ENCODE peak calls at places on chromosomes 5 and 9, in seven cellular contexts. J, X, Y, F, G, H and E are unnamed samples. For H3K36me3 and H3K27me3, the result is how much of the 10 kb centered on the place peaks cover.

GRCh38 chr5:153513171-153513570 is 22.7 kb downstream of the GRIA1 start:
- DNase-seq in X (no peak), J (peak), F (no peak), H (no peak), Y (no peak), G (no peak), E (no peak)

GRCh38 chr5:13478831-13479465 is 465.5 kb downstream of the DNAH5 start:
- DNase-seq in X (peak), H (no peak), G (peak), F (no peak), Y (peak), J (peak), E (peak)

GRCh38 chr5:1161108-1161831 is 40.1 kb upstream of the SLC6A19 start:
- DNase-seq in X (peak), F (peak), J (no peak), Y (no peak), H (no peak), G (peak), E (no peak)

GRCh38 chr9:94941211-94941875 is 214.8 kb downstream of the AOPEP start:
- DNase-seq in G (no peak), H (no peak), J (no peak), Y (no peak), X (no peak), F (no peak), E (no peak)

GRCh38 chr9:130239741-130240241 is 25.8 kb upstream of the HMCN2 start:
- DNase-seq in J (no peak), G (no peak), Y (no peak), H (no peak), F (no peak), X (peak), E (peak)

GRCh38 chr5:80275347-80275746 is 19.5 kb upstream of the SERINC5 start:
- DNase-seq in H (no peak), G (peak), X (no peak), J (peak), F (no peak), Y (peak), E (peak)

GRCh38 chr5:138467711-138468132 is 2.4 kb downstream of the EGR1 start:
- DNase-seq in J (no peak), G (peak), H (no peak), X (peak), F (no peak), Y (no peak), E (peak)

GRCh38 chr5:36199620-36200019 is 42.1 kb downstream of the NADK2 start:
- DNase-seq in Y (no peak), X (no peak), J (peak), F (no peak), H (no peak), G (peak), E (no peak)

GRCh38 chr5:31047007-31047406 is 146.5 kb upstream of the CDH6 start:
- DNase-seq in X (no peak), H (no peak), J (no peak), G (peak), Y (no peak), F (no peak), E (peak)

GRCh38 chr9:72442212-72442607 is 77.2 kb upstream of the ZFAND5 start:
- DNase-seq in F (peak), X (no peak), Y (peak), J (peak), H (no peak), G (peak), E (no peak)

GRCh38 chr9:36023260-36024048 is 13.3 kb upstream of the RECK start:
- DNase-seq in G (peak), X (peak), F (peak), H (peak), J (peak), Y (peak), E (peak)

GRCh38 chr5:57258943-57259342 is 85.1 kb downstream of the GPBP1 start:
- DNase-seq in Y (no peak), F (no peak), G (no peak), J (no peak), H (no peak), X (no peak), E (no peak)

GRCh38 chr5:57258052-57258451 is 84.2 kb downstream of the GPBP1 start:
- DNase-seq in G (no peak), X (no peak), J (no peak), F (no peak), H (no peak), Y (no peak), E (no peak)

GRCh38 chr5:57262533-57262932 is 88.7 kb downstream of the GPBP1 start:
- DNase-seq in H (no peak), G (no peak), F (no peak), J (no peak), Y (no peak), X (no peak), E (no peak)

GRCh38 chr5:57259704-57260103 is 85.8 kb downstream of the GPBP1 start:
- DNase-seq in F (no peak), G (no peak), X (no peak), J (no peak), Y (no peak), H (no peak), E (no peak)
- H3K36me3 ChIP-seq in F (under half), G (under half), X (under half), J (under half), Y (under half), H (under half), E (under half)

GRCh38 chr9:133587466-133587865 is 21.7 kb downstream of the FAM163B start:
- DNase-seq in Y (no peak), H (no peak), X (no peak), J (no peak), G (no peak), F (no peak), E (no peak)

GRCh38 chr9:133591116-133591910 is 17.9 kb downstream of the FAM163B start:
- DNase-seq in G (no peak), J (no peak), Y (no peak), H (no peak), X (no peak), F (no peak), E (no peak)

GRCh38 chr9:133591985-133592384 is 17.2 kb downstream of the FAM163B start:
- DNase-seq in X (no peak), Y (no peak), F (no peak), G (no peak), H (no peak), J (no peak), E (no peak)

GRCh38 chr9:133590231-133590855 is 18.8 kb downstream of the FAM163B start:
- DNase-seq in H (no peak), F (no peak), J (no peak), G (no peak), X (no peak), Y (no peak), E (no peak)

GRCh38 chr9:133589454-133590227 is 19.5 kb downstream of the FAM163B start:
- DNase-seq in J (no peak), Y (peak), X (no peak), G (peak), H (no peak), F (no peak), E (peak)
- H3K27me3 ChIP-seq in J (under half), Y (under half), X (under half), G (under half), H (half or more), F (under half), E (under half)

DNA sequence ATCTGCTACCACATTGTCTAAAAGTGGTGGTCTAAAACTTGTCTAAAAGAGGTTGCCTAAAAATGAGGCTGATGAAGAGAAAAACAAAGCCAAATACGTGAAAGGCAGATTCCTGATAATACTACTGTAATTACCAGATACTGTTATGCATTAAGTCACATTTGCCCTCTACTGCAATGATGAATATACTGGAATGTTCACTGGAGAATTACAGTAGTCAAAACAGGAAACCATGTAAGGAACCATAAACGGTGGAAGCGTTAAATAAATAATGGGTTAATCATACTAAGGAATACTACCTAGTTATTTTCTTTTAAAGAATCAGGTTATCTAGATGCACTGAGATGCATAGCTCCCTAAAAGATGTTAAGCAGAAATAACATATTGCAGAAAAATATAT is 201.3 kb downstream of the MCTP1 start:
- DNase-seq in X (no peak), J (no peak), H (no peak), F (no peak), Y (no peak), G (no peak), E (no peak)
- H3K4me3 ChIP-seq in X (no peak), J (no peak), H (no peak), F (no peak), Y (no peak), G (no peak), E (no peak)

DNA sequence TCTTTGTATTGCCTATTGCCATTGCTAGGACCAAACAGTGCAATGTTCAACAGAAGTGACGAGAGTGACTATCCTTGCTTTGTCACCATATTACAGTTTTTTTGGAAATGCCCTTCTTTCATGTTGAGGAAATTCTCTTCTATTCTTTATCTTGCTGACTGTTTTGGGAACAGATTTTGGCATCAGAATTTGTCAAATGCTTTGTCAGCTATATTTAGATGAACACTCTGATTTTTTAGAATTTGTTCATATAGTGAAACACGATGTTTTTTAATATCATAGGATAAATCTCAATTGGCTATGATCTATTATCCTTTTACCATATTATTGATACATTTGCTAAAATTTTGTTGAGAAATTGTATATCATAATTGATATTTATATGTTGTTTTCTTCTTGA is 31.4 kb downstream of the FBN2 start:
- DNase-seq in X (no peak), G (no peak), J (no peak), F (no peak), H (no peak), Y (no peak), E (no peak)
- H3K36me3 ChIP-seq in X (under half), G (under half), J (under half), F (under half), H (under half), Y (under half), E (under half)

GRCh38 chr9:115117999-115118470 is at the start of gene TNC:
- DNase-seq in G (peak), Y (peak), X (peak), F (peak), J (peak), H (peak), E (peak)
- H3K27me3 ChIP-seq in G (under half), Y (half or more), X (under half), F (under half), J (under half), H (under half), E (under half)

DNA sequence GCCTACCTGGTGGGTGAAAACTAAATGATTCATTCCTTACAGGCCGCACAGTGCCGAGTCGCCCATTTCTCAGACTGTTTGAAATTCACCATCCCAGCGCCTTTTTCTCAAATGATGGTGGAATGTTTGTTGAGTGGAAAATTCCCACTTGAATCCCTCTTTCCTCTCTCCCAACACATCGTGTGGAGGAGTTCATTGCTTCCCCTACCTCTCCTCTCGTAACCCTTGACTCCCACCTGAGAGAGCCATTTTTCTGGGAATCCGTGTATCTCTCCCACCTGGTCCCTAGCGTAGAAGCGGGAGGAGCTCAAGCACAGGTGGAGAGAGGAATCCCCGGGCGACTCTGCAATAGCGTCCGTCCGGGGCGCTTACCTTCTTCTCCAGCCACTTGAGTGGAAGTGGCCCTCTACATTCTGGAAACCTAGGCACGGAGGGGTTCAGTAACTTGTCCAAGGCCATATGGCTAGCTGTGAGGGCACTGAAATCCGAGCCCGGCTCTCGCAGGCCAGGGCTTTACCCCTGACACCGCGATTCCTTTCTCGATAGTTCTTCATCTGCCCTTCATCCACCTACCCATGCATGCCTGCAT is 661 bp downstream of the OSMR start:
- DNase-seq in G (peak), F (no peak), X (peak), Y (peak), J (no peak), H (no peak), E (peak)
- H3K4me3 ChIP-seq in G (peak), F (peak), X (peak), Y (peak), J (peak), H (peak), E (peak)